ENCODE peak calls at places on chromosomes 2 and 18, in four cellular contexts. U, H, Z and F are unnamed samples.

GRCh38 chr2:105576050-105576439 is 168.7 kb upstream of the NCK2 start:
- DNase-seq in U (no peak), Z (no peak), H (no peak), F (no peak)

GRCh38 chr2:74566423-74567085 is 12.0 kb downstream of the DOK1 start:
- DNase-seq in Z (peak; percentile 89), H (no peak), U (no peak), F (no peak)

GRCh38 chr2:163774862-163775261 is 39.1 kb upstream of the FIGN start:
- DNase-seq in Z (peak; percentile 81), H (no peak), U (no peak), F (no peak)

GRCh38 chr2:242056785-242057184 is 187.3 kb downstream of the RTP5 start:
- DNase-seq in H (no peak), U (no peak), Z (no peak), F (no peak)

GRCh38 chr2:128467321-128467901 is 148.7 kb upstream of the HS6ST1 start:
- DNase-seq in H (no peak), U (no peak), Z (no peak), F (no peak)

GRCh38 chr2:101580528-101580927 is 105.6 kb upstream of the RFX8 start:
- DNase-seq in U (no peak), Z (no peak), H (no peak), F (no peak)

GRCh38 chr2:130373808-130374365 is 18.0 kb downstream of the PTPN18 start:
- DNase-seq in Z (no peak), U (no peak), H (no peak), F (no peak)

GRCh38 chr2:165586019-165586418 is 116.5 kb downstream of the CSRNP3 start:
- DNase-seq in U (no peak), H (no peak), Z (no peak), F (no peak)

GRCh38 chr2:227870710-227871374 is 589 bp upstream of the DAW1 start:
- DNase-seq in H (no peak), U (no peak), Z (peak; percentile 92), F (no peak)

GRCh38 chr2:200130762-200131166 is 175.4 kb downstream of the MAIP1 start:
- DNase-seq in U (no peak), Z (no peak), H (no peak), F (no peak)

GRCh38 chr2:203878060-203878459 is 10.5 kb downstream of the CTLA4 start:
- DNase-seq in U (no peak), H (no peak), Z (no peak), F (no peak)

GRCh38 chr2:70789304-70790078 is 952 bp downstream of the FIGLA start:
- DNase-seq in U (peak; percentile 68), Z (peak; percentile 68), H (peak; percentile 69), F (peak; percentile 67)

GRCh38 chr2:85583667-85584353 is 421 bp upstream of the VAMP5 start:
- DNase-seq in H (peak; percentile 40), U (no peak), Z (no peak), F (no peak)

GRCh38 chr18:1014496-1014895 is 109.8 kb downstream of the ADCYAP1 start:
- DNase-seq in H (no peak), U (no peak), Z (peak; percentile 35), F (no peak)

GRCh38 chr2:100983201-100983600 is 18.9 kb upstream of the RPL31 start:
- DNase-seq in Z (no peak), H (no peak), U (no peak), F (no peak)

GRCh38 chr2:28545590-28546195 is 49.8 kb downstream of the PLB1 start:
- DNase-seq in U (no peak), H (no peak), Z (no peak), F (no peak)

GRCh38 chr2:1854747-1855146 is 110.4 kb upstream of the PXDN start:
- DNase-seq in Z (peak; percentile 52), U (peak; percentile 75), H (no peak), F (no peak)

GRCh38 chr18:57747809-57748680 is 55.1 kb downstream of the ATP8B1 start:
- DNase-seq in Z (no peak), U (no peak), H (no peak), F (no peak)

GRCh38 chr2:27762951-27763906 is 8.3 kb upstream of the MRPL33 start:
- DNase-seq in U (no peak), H (no peak), Z (no peak), F (no peak)

GRCh38 chr2:241636983-241637232 is at the start of gene THAP4:
- DNase-seq in Z (peak; percentile 87), H (peak; percentile 54), U (no peak), F (peak; percentile 82)

GRCh38 chr2:15818186-15818795 is 122.1 kb upstream of the MYCN start:
- DNase-seq in H (no peak), Z (no peak), U (no peak), F (no peak)

GRCh38 chr2:102062802-102063201 is 71.0 kb downstream of the IL1R2 start:
- DNase-seq in Z (no peak), U (no peak), H (no peak), F (no peak)

GRCh38 chr18:26702023-26702422 is 153.7 kb upstream of the KCTD1 start:
- DNase-seq in U (no peak), Z (no peak), H (no peak), F (no peak)

DNA sequence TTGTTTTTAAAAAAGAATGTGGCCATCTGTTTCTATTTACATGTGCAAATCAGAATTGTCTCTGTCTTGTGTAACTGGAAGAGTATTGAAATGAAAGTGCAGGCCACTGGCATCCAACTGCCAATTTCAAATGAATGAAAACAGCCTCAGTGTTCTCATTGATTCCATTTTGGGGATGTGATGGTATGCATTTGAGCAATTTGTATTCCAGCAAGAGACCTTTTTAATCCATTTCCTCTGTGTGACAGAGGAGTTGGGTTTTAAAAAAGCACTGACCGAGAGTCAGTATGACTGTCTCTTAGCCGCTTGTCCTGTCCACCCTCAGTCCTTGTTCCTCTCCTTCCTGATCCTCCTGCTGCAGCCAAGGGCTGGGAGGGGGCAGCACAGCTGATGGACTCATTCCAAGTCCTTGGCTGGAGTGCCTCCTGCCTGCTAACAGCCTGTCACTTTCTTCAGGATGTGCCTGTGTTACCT is 50.0 kb downstream of the ASAP2 start:
- DNase-seq in Z (no peak), U (no peak), H (no peak), F (no peak)
- H3K27ac ChIP-seq in Z (peak overlapping the region; percentile 23), U (no peak overlapping the region), H (no peak overlapping the region), F (peak overlapping the region; percentile 18)

DNA sequence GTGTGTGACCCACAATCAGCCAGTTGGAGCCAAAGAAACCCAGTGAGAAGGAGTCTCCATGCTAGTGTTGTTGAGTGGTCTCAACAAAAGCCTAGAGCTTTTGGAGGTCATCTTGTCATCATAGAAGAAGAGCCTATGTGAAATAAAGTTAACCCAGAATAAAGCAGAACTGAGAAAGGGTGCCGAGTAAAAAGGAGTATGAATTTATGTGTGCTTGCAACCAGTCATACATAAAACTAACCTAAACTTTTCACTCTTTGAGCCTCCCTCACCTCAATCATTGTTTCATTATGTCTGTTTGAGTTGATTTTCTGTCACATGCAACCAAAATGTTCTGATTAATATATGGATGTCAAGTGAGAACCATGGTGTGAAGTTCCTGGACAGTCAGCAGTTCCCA is 599.3 kb upstream of the ZEB2 start:
- DNase-seq in Z (no peak), H (no peak), U (no peak), F (no peak)
- H3K9me3 ChIP-seq in Z (no peaks in the 10 kb centered on the region), H (no peaks in the 10 kb centered on the region), U (no peaks in the 10 kb centered on the region), F (no peaks in the 10 kb centered on the region)

DNA sequence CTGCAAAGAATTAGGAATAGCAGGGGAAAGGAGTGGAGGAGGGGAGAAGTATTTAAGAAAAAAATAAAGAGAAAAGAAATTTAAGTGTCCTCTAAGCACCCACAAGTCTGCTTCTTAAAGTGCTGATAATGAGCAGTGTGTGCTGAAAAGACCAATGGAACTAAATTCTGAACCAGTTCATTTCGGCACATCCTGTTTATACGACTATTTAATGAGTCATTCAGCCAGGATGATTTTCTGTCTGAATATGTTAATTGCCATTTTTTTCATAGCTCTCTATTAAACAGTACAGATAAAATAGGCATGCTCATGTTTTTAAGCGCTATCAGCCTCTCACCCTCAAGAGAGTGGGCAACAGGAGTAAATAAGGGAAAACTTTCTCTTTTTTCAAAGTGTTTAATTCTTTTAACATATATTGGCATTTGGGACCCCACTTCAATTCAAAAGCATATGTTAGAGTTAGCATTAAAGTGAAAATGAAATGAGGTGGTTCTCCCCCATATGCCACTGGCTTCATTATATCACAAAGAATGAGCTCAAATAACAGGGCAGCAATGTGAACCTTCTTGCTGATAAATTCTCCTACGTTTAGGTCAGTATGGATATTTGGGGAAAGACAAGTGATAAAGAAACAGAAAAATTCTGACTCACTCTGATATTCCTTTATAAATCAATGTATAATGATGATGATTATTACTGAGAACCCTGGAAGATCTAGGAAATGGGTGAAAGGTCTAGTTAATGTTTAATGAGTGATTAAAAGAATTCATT is 87.5 kb downstream of the TCF4 start:
- DNase-seq in Z (peak; percentile 74), H (no peak), U (no peak), F (no peak)
- H3K27ac ChIP-seq in Z (no peak overlapping the region), H (no peak overlapping the region), U (no peak overlapping the region), F (peak overlapping the region; percentile 28)

GRCh38 chr2:51795248-51795888 is 763.4 kb upstream of the NRXN1 start:
- DNase-seq in Z (peak; percentile 5), U (peak; percentile 2), H (no peak), F (no peak)
- H3K9me3 ChIP-seq in Z (no peaks in the 10 kb centered on the region), U (no peaks in the 10 kb centered on the region), H (no peaks in the 10 kb centered on the region), F (peaks cover 1% of the 10 kb centered on the region)

GRCh38 chr2:229942671-229943070 is 20.4 kb downstream of the FBXO36 start:
- DNase-seq in H (no peak), Z (no peak), U (no peak), F (peak; percentile 17)

GRCh38 chr2:229945975-229946374 is 23.7 kb downstream of the FBXO36 start:
- DNase-seq in Z (no peak), U (no peak), H (no peak), F (no peak)

GRCh38 chr2:229943171-229943570 is 20.9 kb downstream of the FBXO36 start:
- DNase-seq in U (no peak), Z (no peak), H (no peak), F (peak; percentile 23)

GRCh38 chr2:229947544-229947943 is 25.2 kb downstream of the FBXO36 start:
- DNase-seq in Z (no peak), H (no peak), U (no peak), F (no peak)

GRCh38 chr2:229943770-229944449 is 21.6 kb downstream of the FBXO36 start:
- DNase-seq in Z (peak; percentile 6), H (no peak), U (no peak), F (no peak)
- H3K27ac ChIP-seq in Z (peak overlapping the region; percentile 15), H (no peak overlapping the region), U (no peak overlapping the region), F (no peak overlapping the region)

GRCh38 chr2:31694444-31694843 is 113.7 kb upstream of the SRD5A2 start:
- DNase-seq in Z (peak; percentile 12), H (no peak), U (no peak), F (no peak)
- H3K9me3 ChIP-seq in Z (no peaks in the 10 kb centered on the region), H (peaks cover 24% of the 10 kb centered on the region), U (peaks cover 24% of the 10 kb centered on the region), F (peaks cover 40% of the 10 kb centered on the region)

GRCh38 chr2:237164474-237165047 is 78.9 kb downstream of the COPS8 start:
- DNase-seq in U (no peak), Z (no peak), H (no peak), F (no peak)
- H3K27ac ChIP-seq in U (no peak overlapping the region), Z (no peak overlapping the region), H (no peak overlapping the region), F (no peak overlapping the region)

GRCh38 chr18:79898952-79899608 is 52.4 kb downstream of the SLC66A2 start:
- DNase-seq in H (no peak), Z (no peak), U (no peak), F (no peak)

GRCh38 chr18:79900610-79901570 is 50.6 kb downstream of the SLC66A2 start:
- DNase-seq in U (no peak), H (no peak), Z (no peak), F (no peak)

GRCh38 chr18:79899609-79900435 is 51.6 kb downstream of the SLC66A2 start:
- DNase-seq in H (no peak), U (no peak), Z (no peak), F (no peak)

GRCh38 chr18:79897940-79898625 is 53.4 kb downstream of the SLC66A2 start:
- DNase-seq in H (no peak), Z (no peak), U (no peak), F (no peak)

GRCh38 chr18:79896746-79897145 is 54.7 kb downstream of the SLC66A2 start:
- DNase-seq in U (no peak), Z (no peak), H (no peak), F (no peak)
- H3K9me3 ChIP-seq in U (peaks cover 39% of the 10 kb centered on the region), Z (no peaks in the 10 kb centered on the region), H (peaks cover 3% of the 10 kb centered on the region), F (peaks cover 34% of the 10 kb centered on the region)